ENCODE peak calls at places on chromosomes 12 and 14, in ten cellular contexts. K is AG04450; S is cardiac muscle cell; D is HFF-Myc; J is cardiac fibroblast; T is right atrium auricular region; N is NB4; H is lower leg skin; W is CD4-positive, CD25-positive, alpha-beta regulatory T cell; G is left ventricle myocardium inferior. M is an unnamed sample.

GRCh38 chr12:21223930-21224329 is 92.9 kb downstream of the SLCO1B1 start:
- DNase-seq in D (no peak), W (no peak), T (no peak), H (no peak), N (no peak), J (no peak), S (no peak), K (no peak), G (no peak), M (no peak)

GRCh38 chr14:77646907-77647306 is 30.5 kb upstream of the SPTLC2 start:
- DNase-seq in G (no peak), H (no peak), K (no peak), N (no peak), W (no peak), T (no peak), D (no peak), J (no peak), S (no peak), M (no peak)

GRCh38 chr12:62761658-62762057 is 173.3 kb downstream of the PPM1H start:
- DNase-seq in G (no peak), K (no peak), S (no peak), N (peak), T (no peak), H (no peak), D (no peak), W (no peak), J (peak), M (no peak)

GRCh38 chr12:68530965-68531364 is 79.7 kb upstream of the RAP1B start:
- DNase-seq in W (no peak), K (peak), D (no peak), S (no peak), T (no peak), H (no peak), J (peak), N (no peak), G (no peak), M (no peak)

GRCh38 chr12:81296556-81297305 is 218.9 kb downstream of the ACSS3 start:
- DNase-seq in G (no peak), D (peak), N (peak), S (no peak), W (no peak), H (peak), J (peak), K (no peak), T (no peak), M (no peak)

GRCh38 chr12:23929906-23930305 is 19.6 kb downstream of the SOX5 start:
- DNase-seq in S (no peak), K (no peak), N (no peak), G (no peak), W (no peak), D (no peak), H (no peak), J (no peak), T (no peak), M (no peak)

GRCh38 chr14:53032161-53032803 is 81.4 kb upstream of the FERMT2 start:
- DNase-seq in H (peak), D (peak), N (no peak), J (peak), G (no peak), S (peak), W (no peak), K (no peak), T (no peak), M (no peak)

GRCh38 chr12:124517260-124518050 is 50.0 kb downstream of the NCOR2 start:
- DNase-seq in W (no peak), G (peak), J (peak), S (no peak), H (peak), K (no peak), T (no peak), D (no peak), N (no peak), M (peak)

GRCh38 chr14:57355081-57355480 is 35.3 kb upstream of the NAA30 start:
- DNase-seq in W (no peak), K (no peak), N (no peak), D (no peak), H (no peak), S (no peak), G (no peak), T (no peak), J (no peak), M (no peak)

GRCh38 chr14:102159841-102160240 is 20.1 kb downstream of the WDR20 start:
- DNase-seq in J (no peak), S (no peak), K (no peak), W (no peak), N (no peak), T (no peak), G (no peak), D (no peak), H (no peak), M (no peak)

GRCh38 chr12:77324763-77325468 is 259.5 kb upstream of the E2F7 start:
- DNase-seq in S (peak), D (no peak), K (no peak), H (peak), W (peak), G (peak), T (peak), N (peak), J (peak), M (peak)

GRCh38 chr14:34453226-34453625 is 8.8 kb downstream of the SPTSSA start:
- DNase-seq in T (no peak), N (no peak), D (no peak), J (no peak), W (no peak), G (no peak), S (peak), K (no peak), H (no peak), M (no peak)

GRCh38 chr14:57982161-57982560 is 116.3 kb upstream of the SLC35F4 start:
- DNase-seq in T (no peak), G (no peak), J (no peak), D (no peak), H (no peak), S (no peak), N (no peak), W (no peak), K (no peak), M (no peak)

GRCh38 chr12:121917950-121918678 is at the start of gene CFAP251:
- DNase-seq in T (peak), J (peak), G (peak), N (no peak), S (peak), W (peak), D (peak), H (peak), K (no peak), M (peak)

GRCh38 chr12:117603316-117604113 is 242.1 kb upstream of the NOS1 start:
- DNase-seq in N (no peak), K (no peak), D (no peak), T (no peak), S (peak), H (no peak), J (no peak), W (no peak), G (no peak), M (no peak)

GRCh38 chr12:89800435-89800834 is 91.8 kb upstream of the ATP2B1 start:
- DNase-seq in T (no peak), K (no peak), S (no peak), N (no peak), H (no peak), D (no peak), J (no peak), W (no peak), G (no peak), M (no peak)

GRCh38 chr12:116918464-116918863 is 7.7 kb downstream of the FBXW8 start:
- DNase-seq in W (no peak), J (no peak), G (no peak), K (no peak), S (no peak), N (peak), T (no peak), D (no peak), H (no peak), M (no peak)

GRCh38 chr12:121806556-121807308 is 2.9 kb downstream of the SETD1B start:
- DNase-seq in J (peak), N (no peak), G (no peak), K (no peak), T (no peak), H (no peak), D (no peak), S (peak), W (no peak), M (no peak)

GRCh38 chr12:110934093-110934852 is 13.9 kb upstream of the MYL2 start:
- DNase-seq in K (no peak), D (no peak), W (no peak), T (no peak), J (no peak), G (no peak), S (no peak), H (no peak), N (no peak), M (no peak)

GRCh38 chr12:127722651-127723050 is 544.3 kb upstream of the TMEM132C start:
- DNase-seq in G (no peak), S (no peak), N (no peak), W (no peak), D (no peak), K (no peak), T (no peak), H (no peak), J (no peak), M (peak)

GRCh38 chr14:100298551-100299237 is 7.5 kb downstream of the SLC25A29 start:
- DNase-seq in S (no peak), K (no peak), D (no peak), T (no peak), H (no peak), J (no peak), G (peak), N (no peak), W (no peak), M (no peak)

GRCh38 chr12:87332987-87333761 is 696.0 kb downstream of the C12orf50 start:
- DNase-seq in W (no peak), N (no peak), D (no peak), H (no peak), G (no peak), K (no peak), S (no peak), T (no peak), J (peak), M (no peak)

GRCh38 chr14:54777395-54777794 is 125.2 kb downstream of the GCH1 start:
- DNase-seq in W (no peak), S (no peak), H (no peak), T (no peak), D (no peak), G (no peak), J (no peak), K (no peak), N (no peak), M (no peak)

GRCh38 chr14:93271111-93271510 is 61.7 kb downstream of the BTBD7 start:
- DNase-seq in D (no peak), S (no peak), W (no peak), K (no peak), G (no peak), N (no peak), H (no peak), J (no peak), T (no peak), M (no peak)

GRCh38 chr14:47044841-47045240 is 393.3 kb upstream of the RPL10L start:
- DNase-seq in K (no peak), J (no peak), H (no peak), D (no peak), W (no peak), N (no peak), T (no peak), S (peak), G (no peak), M (no peak)

GRCh38 chr14:104753528-104754212 is 723 bp downstream of the SIVA1 start:
- DNase-seq in S (no peak), T (no peak), D (no peak), J (no peak), H (no peak), G (no peak), W (peak), N (no peak), K (no peak), M (no peak)

GRCh38 chr12:12813120-12814101 is at the start of gene DDX47:
- DNase-seq in H (peak), D (peak), K (peak), N (peak), S (peak), T (peak), W (peak), J (peak), G (peak), M (peak)

GRCh38 chr12:55681142-55682077 is 26.3 kb downstream of the ITGA7 start:
- DNase-seq in D (peak), N (peak), W (no peak), G (peak), J (peak), T (peak), K (no peak), H (no peak), S (peak), M (no peak)

GRCh38 chr14:52835122-52835903 is 43.9 kb upstream of the GNPNAT1 start:
- DNase-seq in N (no peak), H (peak), S (no peak), J (peak), W (no peak), K (no peak), D (no peak), G (no peak), T (no peak), M (peak)

GRCh38 chr12:64670856-64671639 is 60.8 kb downstream of the RASSF3 start:
- DNase-seq in K (no peak), H (no peak), T (no peak), S (peak), D (no peak), N (no peak), G (no peak), J (peak), W (no peak), M (no peak)

GRCh38 chr14:94636744-94637412 is 24.7 kb downstream of the SERPINA3 start:
- DNase-seq in S (peak), T (no peak), W (no peak), D (no peak), K (no peak), G (no peak), J (peak), N (peak), H (no peak), M (no peak)

GRCh38 chr12:25382311-25383106 is 131.8 kb upstream of the KRAS start:
- DNase-seq in H (no peak), N (no peak), T (no peak), J (no peak), G (no peak), S (no peak), D (no peak), W (peak), K (no peak), M (no peak)

GRCh38 chr14:94689218-94689984 is 77.2 kb downstream of the SERPINA3 start:
- DNase-seq in K (no peak), H (peak), D (no peak), J (peak), T (no peak), N (peak), G (peak), W (peak), S (peak), M (peak)

GRCh38 chr12:90280564-90281058 is 572.0 kb upstream of the ATP2B1 start:
- DNase-seq in D (no peak), H (no peak), W (no peak), G (no peak), N (no peak), S (no peak), J (peak), K (no peak), T (no peak), M (no peak)

GRCh38 chr12:5379737-5380496 is 52.0 kb upstream of the NTF3 start:
- DNase-seq in G (no peak), J (no peak), H (no peak), T (no peak), K (no peak), N (no peak), S (peak), D (no peak), W (no peak), M (no peak)

GRCh38 chr12:6532051-6532926 is 2.0 kb upstream of the GAPDH start:
- DNase-seq in J (peak), S (peak), G (no peak), H (no peak), N (peak), W (peak), D (peak), K (peak), T (peak), M (peak)

GRCh38 chr14:56195727-56196126 is 77.5 kb downstream of the PELI2 start:
- DNase-seq in K (no peak), W (peak), S (no peak), H (peak), N (peak), G (no peak), T (no peak), J (no peak), D (peak), M (no peak)

GRCh38 chr12:86727151-86727550 is 471.0 kb upstream of the MGAT4C start:
- DNase-seq in H (no peak), N (no peak), T (no peak), G (no peak), J (peak), S (no peak), D (no peak), W (no peak), K (peak), M (no peak)

GRCh38 chr14:50000215-50001145 is 107.6 kb downstream of the ARF6 start:
- DNase-seq in J (peak), G (peak), H (peak), W (peak), D (peak), T (peak), N (peak), S (peak), K (no peak), M (no peak)

GRCh38 chr14:80726211-80726610 is 215.3 kb downstream of the CEP128 start:
- DNase-seq in H (no peak), J (no peak), K (no peak), G (no peak), S (no peak), D (no peak), T (no peak), W (no peak), N (no peak), M (no peak)
- H3K4me3 ChIP-seq in H (no peak), J (no peak), K (no peak), G (no peak), S (no peak), D (no peak), T (no peak), W (no peak), N (no peak), M (no peak)

GRCh38 chr14:96086032-96086431 is 46.9 kb downstream of the C14orf132 start:
- DNase-seq in D (peak), H (no peak), J (peak), S (no peak), T (no peak), N (no peak), G (no peak), K (peak), W (no peak), M (no peak)
- H3K4me3 ChIP-seq in D (no peak), H (no peak), J (no peak), S (no peak), T (no peak), N (no peak), G (no peak), K (no peak), W (no peak), M (no peak)

GRCh38 chr14:106166232-106166631 is 639.8 kb downstream of the TMEM121 start:
- DNase-seq in D (no peak), G (no peak), N (no peak), J (no peak), W (no peak), K (no peak), T (no peak), H (no peak), S (no peak), M (no peak)
- H3K4me3 ChIP-seq in D (no peak), G (no peak), N (no peak), J (no peak), W (no peak), K (no peak), T (no peak), H (no peak), S (no peak), M (no peak)

GRCh38 chr12:132343294-132343972 is 14.0 kb upstream of the GALNT9 start:
- DNase-seq in G (no peak), N (peak), K (no peak), S (no peak), W (no peak), H (no peak), T (no peak), D (no peak), J (no peak), M (no peak)

GRCh38 chr12:132344181-132344580 is 14.8 kb upstream of the GALNT9 start:
- DNase-seq in S (no peak), T (no peak), K (no peak), W (no peak), G (no peak), H (no peak), N (no peak), J (no peak), D (no peak), M (no peak)

GRCh38 chr12:132341318-132342050 is 12.1 kb upstream of the GALNT9 start:
- DNase-seq in D (no peak), W (no peak), N (peak), S (no peak), K (no peak), G (no peak), H (no peak), T (no peak), J (no peak), M (no peak)

GRCh38 chr12:132342828-132343227 is 13.4 kb upstream of the GALNT9 start:
- DNase-seq in S (no peak), N (peak), K (no peak), J (no peak), T (no peak), W (no peak), G (no peak), D (no peak), H (no peak), M (no peak)

DNA sequence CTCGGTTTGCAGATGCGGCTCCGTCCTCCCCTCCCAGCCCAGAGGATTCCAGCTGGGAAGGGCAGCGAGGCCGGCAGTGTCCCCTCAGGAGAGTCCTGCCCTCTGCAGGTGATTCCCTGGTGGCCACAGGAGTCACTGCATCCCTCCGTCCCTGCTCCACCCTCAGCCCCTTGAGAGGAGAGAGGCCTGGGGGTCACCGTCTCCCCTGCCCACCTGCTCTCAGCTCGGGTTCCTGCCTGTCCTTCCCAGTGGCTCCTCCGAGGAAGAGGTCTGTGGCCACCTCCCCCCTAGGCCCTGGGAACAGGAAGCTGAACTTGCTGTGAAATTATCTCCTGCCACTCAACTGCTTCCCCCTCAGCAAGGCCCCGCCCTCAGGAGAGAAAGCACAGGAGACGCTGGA is 12.9 kb upstream of the GALNT9 start:
- DNase-seq in T (no peak), N (peak), H (no peak), D (no peak), S (peak), K (no peak), G (no peak), J (no peak), W (no peak), M (no peak)
- H3K4me3 ChIP-seq in T (no peak), N (no peak), H (no peak), D (no peak), S (no peak), K (no peak), G (no peak), J (no peak), W (no peak), M (no peak)

GRCh38 chr14:29521526-29522137 is 406.0 kb downstream of the PRKD1 start:
- DNase-seq in H (no peak), S (peak), J (peak), G (no peak), N (peak), W (no peak), T (no peak), D (peak), K (no peak), M (no peak)

DNA sequence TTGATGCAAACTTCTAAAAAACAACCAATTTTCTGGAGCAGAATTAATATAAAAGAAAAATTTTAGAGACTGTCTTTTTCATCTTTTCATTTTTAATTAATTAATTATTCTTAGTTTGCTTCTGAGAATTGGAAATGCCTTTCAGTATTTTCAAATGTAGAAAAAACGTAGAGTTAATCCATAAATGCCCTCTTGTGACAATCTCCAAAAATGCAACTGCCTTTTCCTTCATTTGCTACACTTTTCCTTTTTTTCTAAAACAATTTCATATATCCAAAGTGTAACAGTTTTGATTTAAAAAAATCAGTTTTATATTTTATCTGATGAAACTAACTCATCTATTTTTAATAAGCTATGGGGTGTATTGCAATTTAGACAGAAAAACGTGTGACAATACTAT is 409.3 kb downstream of the PRKD1 start:
- DNase-seq in S (no peak), W (no peak), G (no peak), T (no peak), K (no peak), N (no peak), J (peak), D (no peak), H (no peak), M (no peak)
- H3K4me3 ChIP-seq in S (no peak), W (no peak), G (no peak), T (no peak), K (no peak), N (no peak), J (no peak), D (no peak), H (no peak), M (no peak)

GRCh38 chr12:2070440-2071045 is 17.8 kb downstream of the CACNA1C start:
- DNase-seq in J (no peak), K (no peak), S (no peak), D (no peak), W (no peak), H (no peak), T (no peak), N (no peak), G (no peak), M (no peak)
- H3K4me3 ChIP-seq in J (no peak), K (no peak), S (no peak), D (no peak), W (no peak), H (no peak), T (no peak), N (no peak), G (no peak), M (no peak)

GRCh38 chr14:103688906-103689902 is 26.0 kb downstream of the XRCC3 start:
- DNase-seq in J (peak), H (no peak), W (no peak), K (no peak), G (peak), T (no peak), D (no peak), S (no peak), N (no peak), M (peak)

GRCh38 chr14:103688441-103688840 is 26.8 kb downstream of the XRCC3 start:
- DNase-seq in S (no peak), J (no peak), D (no peak), G (no peak), H (no peak), W (no peak), K (no peak), T (no peak), N (no peak), M (no peak)

GRCh38 chr14:103692871-103693270 is 22.4 kb downstream of the XRCC3 start:
- DNase-seq in D (no peak), J (no peak), G (no peak), W (no peak), H (no peak), K (no peak), S (no peak), N (no peak), T (no peak), M (no peak)

GRCh38 chr14:103692159-103692558 is 23.1 kb downstream of the XRCC3 start:
- DNase-seq in W (no peak), J (no peak), K (no peak), S (no peak), H (no peak), G (no peak), T (no peak), N (no peak), D (no peak), M (no peak)

GRCh38 chr14:103690332-103690731 is 24.9 kb downstream of the XRCC3 start:
- DNase-seq in D (no peak), H (no peak), G (no peak), K (no peak), J (no peak), N (no peak), W (no peak), T (no peak), S (no peak), M (no peak)
- H3K4me3 ChIP-seq in D (no peak), H (no peak), G (no peak), K (no peak), J (no peak), N (no peak), W (no peak), T (no peak), S (no peak), M (peak)